ENCODE peak calls at places on chromosomes 12 and 14, in four cellular contexts. G, N, I and H are unnamed samples. For H3K27me3, the result is how much of the 10 kb centered on the place peaks cover.

GRCh38 chr14:97417331-97417730 is 620.1 kb downstream of the VRK1 start:
- DNase-seq in G (no peak), N (no peak), I (no peak), H (no peak)

GRCh38 chr14:68518180-68518579 is 274.7 kb downstream of the ZFP36L1 start:
- DNase-seq in G (no peak), N (no peak), I (no peak), H (no peak)

GRCh38 chr14:68510951-68511726 is 281.7 kb downstream of the ZFP36L1 start:
- DNase-seq in G (no peak), N (no peak), I (no peak), H (no peak)

GRCh38 chr14:104442107-104442551 is 137.4 kb upstream of the C14orf180 start:
- DNase-seq in G (peak), N (peak), I (peak), H (no peak)

GRCh38 chr14:89397569-89397968 is 19.5 kb downstream of the FOXN3 start:
- DNase-seq in G (no peak), N (no peak), I (no peak), H (no peak)

GRCh38 chr12:51393676-51394545 is 2.7 kb upstream of the GALNT6 start:
- DNase-seq in G (no peak), N (peak), I (no peak), H (no peak)

GRCh38 chr14:52829527-52829926 is 38.1 kb upstream of the GNPNAT1 start:
- DNase-seq in G (no peak), N (no peak), I (no peak), H (no peak)

GRCh38 chr14:62592877-62593276 is 452.4 kb downstream of the KCNH5 start:
- DNase-seq in G (no peak), N (no peak), I (no peak), H (no peak)

GRCh38 chr14:61342486-61342885 is 21.1 kb downstream of the PRKCH start:
- DNase-seq in G (no peak), N (no peak), I (no peak), H (no peak)

GRCh38 chr14:96783306-96784224 is 13.6 kb upstream of the VRK1 start:
- DNase-seq in G (peak), N (no peak), I (no peak), H (no peak)

GRCh38 chr14:75513911-75514672 is 8.2 kb upstream of the BATF start:
- DNase-seq in G (no peak), N (no peak), I (no peak), H (no peak)

GRCh38 chr12:112198120-112198733 is 72.9 kb downstream of the TRAFD1 start:
- DNase-seq in G (peak), N (no peak), I (no peak), H (no peak)

GRCh38 chr14:102034301-102034700 is 52.5 kb downstream of the HSP90AA1 start:
- DNase-seq in G (no peak), N (no peak), I (no peak), H (no peak)

GRCh38 chr14:91575469-91576208 is 65.5 kb upstream of the PPP4R3A start:
- DNase-seq in G (no peak), N (no peak), I (no peak), H (no peak)

GRCh38 chr14:92726135-92726932 is 22.1 kb downstream of the LGMN start:
- DNase-seq in G (peak), N (peak), I (peak), H (peak)

GRCh38 chr14:50062438-50063039 is 53.8 kb downstream of the VCPKMT start:
- DNase-seq in G (no peak), N (no peak), I (no peak), H (no peak)

GRCh38 chr14:65095633-65096205 is 6.6 kb downstream of the MAX start:
- DNase-seq in G (peak), N (no peak), I (peak), H (peak)

GRCh38 chr14:47207636-47208035 is 467.8 kb downstream of the MDGA2 start:
- DNase-seq in G (no peak), N (no peak), I (no peak), H (no peak)

GRCh38 chr12:12885060-12885792 is 6.1 kb upstream of the GPRC5A start:
- DNase-seq in G (no peak), N (no peak), I (no peak), H (no peak)

GRCh38 chr14:22671622-22672021 is 27.5 kb upstream of the OR6J1 start:
- DNase-seq in G (no peak), N (no peak), I (no peak), H (no peak)

GRCh38 chr12:58310828-58311273 is 369.5 kb downstream of the ATP23 start:
- DNase-seq in G (no peak), N (no peak), I (no peak), H (no peak)

GRCh38 chr12:26226119-26226518 is 30.7 kb downstream of the SSPN start:
- DNase-seq in G (no peak), N (no peak), I (no peak), H (no peak)

GRCh38 chr14:104404922-104405321 is 174.6 kb upstream of the C14orf180 start:
- DNase-seq in G (peak), N (peak), I (no peak), H (no peak)

GRCh38 chr14:49769581-49770211 is 1.7 kb downstream of the KLHDC2 start:
- DNase-seq in G (no peak), N (no peak), I (no peak), H (no peak)

GRCh38 chr14:52342849-52343606 is 28.9 kb downstream of the PTGER2 start:
- DNase-seq in G (no peak), N (peak), I (no peak), H (no peak)

GRCh38 chr14:73759183-73759713 is 45.1 kb upstream of the PNMA1 start:
- DNase-seq in G (peak), N (no peak), I (peak), H (peak)

GRCh38 chr14:90491221-90491867 is 94.5 kb downstream of the CALM1 start:
- DNase-seq in G (no peak), N (peak), I (peak), H (peak)

GRCh38 chr12:54429014-54429471 is 10.0 kb upstream of the ITGA5 start:
- DNase-seq in G (no peak), N (peak), I (no peak), H (no peak)

GRCh38 chr14:51852541-51852940 is 7.9 kb upstream of the GNG2 start:
- DNase-seq in G (no peak), N (no peak), I (no peak), H (no peak)

GRCh38 chr14:74868739-74869138 is 7.2 kb downstream of the PROX2 start:
- DNase-seq in G (no peak), N (no peak), I (no peak), H (no peak)

GRCh38 chr12:46965137-46965536 is 114.3 kb upstream of the PCED1B start:
- DNase-seq in G (no peak), N (no peak), I (no peak), H (no peak)

GRCh38 chr14:68113328-68113930 is 293.9 kb downstream of the RAD51B start:
- DNase-seq in G (no peak), N (no peak), I (no peak), H (no peak)

GRCh38 chr14:52876311-52876710 is 74.5 kb downstream of the FERMT2 start:
- DNase-seq in G (no peak), N (no peak), I (no peak), H (no peak)

GRCh38 chr14:37457334-37457733 is 137.7 kb downstream of the FOXA1 start:
- DNase-seq in G (no peak), N (no peak), I (no peak), H (no peak)

GRCh38 chr14:98462908-98463307 is 809.1 kb downstream of the BCL11B start:
- DNase-seq in G (no peak), N (no peak), I (no peak), H (no peak)

DNA sequence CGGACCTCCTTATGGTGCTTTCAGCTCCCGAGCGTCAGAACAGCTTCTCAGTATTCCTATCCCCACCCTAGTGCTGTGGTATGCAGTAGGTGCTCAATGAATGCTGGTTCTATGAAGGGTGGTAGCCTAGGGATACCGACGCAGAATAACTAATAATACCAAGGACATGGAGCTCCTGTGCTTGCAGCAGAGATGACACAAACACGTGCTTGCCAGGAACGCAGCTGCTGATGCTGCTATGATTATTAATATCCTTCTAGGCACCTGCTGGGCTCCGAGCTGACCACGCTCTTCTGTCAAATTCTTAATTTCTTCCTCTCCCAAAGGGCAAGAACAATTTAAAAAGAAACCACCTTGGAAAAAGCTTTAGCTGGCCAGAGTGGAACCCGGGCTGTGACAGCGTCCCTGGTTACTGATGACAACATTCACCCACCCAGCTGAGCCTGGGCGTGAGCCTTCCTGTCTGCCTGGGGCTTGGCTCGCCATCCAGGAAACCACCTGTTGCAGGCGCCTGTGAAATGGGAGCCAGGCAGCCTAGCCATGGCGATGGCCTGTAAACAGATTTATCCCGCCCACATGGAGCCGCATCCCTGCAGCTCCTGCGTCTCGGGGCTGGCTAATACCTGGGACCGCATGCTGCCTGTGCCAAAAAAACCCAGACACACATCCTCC is 28.8 kb downstream of the CLMN start:
- DNase-seq in G (peak), N (no peak), I (peak), H (peak)
- H3K27ac ChIP-seq in G (peak), N (peak), I (peak), H (peak)

GRCh38 chr12:5015711-5016492 is 27.8 kb upstream of the KCNA5 start:
- DNase-seq in G (no peak), N (no peak), I (no peak), H (no peak)
- H3K27me3 ChIP-seq in G (under half), N (under half), I (under half), H (under half)

DNA sequence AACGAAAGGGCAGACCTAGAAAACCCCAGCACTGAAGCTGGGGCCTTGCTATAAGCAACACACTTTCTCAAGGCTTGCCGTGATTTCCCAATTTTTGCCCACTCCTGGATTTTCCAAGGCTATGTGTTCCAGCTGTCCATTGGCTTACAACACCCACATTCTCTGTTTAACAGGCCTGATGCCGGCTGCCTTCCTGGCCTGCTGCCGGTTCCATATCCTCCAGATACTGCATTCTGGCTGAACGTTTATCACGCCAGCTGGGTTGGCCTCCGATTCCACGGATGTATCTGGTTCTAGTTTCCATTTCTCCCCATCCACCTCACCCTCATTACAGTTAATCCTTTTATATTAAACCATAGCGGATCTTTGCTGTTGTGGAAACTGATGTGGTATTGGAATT is 1.9 kb upstream of the PCNX1 start:
- DNase-seq in G (no peak), N (no peak), I (no peak), H (peak)
- H3K27ac ChIP-seq in G (peak), N (no peak), I (no peak), H (peak)

GRCh38 chr14:21026988-21027315 is 2.1 kb upstream of the NDRG2 start:
- DNase-seq in G (no peak), N (no peak), I (no peak), H (peak)

GRCh38 chr14:21029917-21030316 is at the start of gene TPPP2:
- DNase-seq in G (no peak), N (no peak), I (no peak), H (no peak)

GRCh38 chr14:21032326-21033154 is 2.1 kb downstream of the RNASE13 start:
- DNase-seq in G (no peak), N (no peak), I (no peak), H (no peak)

GRCh38 chr14:21026251-21026987 is 1.6 kb upstream of the NDRG2 start:
- DNase-seq in G (no peak), N (no peak), I (no peak), H (peak)

GRCh38 chr14:21030531-21030930 is 514 bp downstream of the TPPP2 start:
- DNase-seq in G (no peak), N (no peak), I (no peak), H (no peak)
- H3K27me3 ChIP-seq in G (under half), N (under half), I (under half), H (under half)

DNA sequence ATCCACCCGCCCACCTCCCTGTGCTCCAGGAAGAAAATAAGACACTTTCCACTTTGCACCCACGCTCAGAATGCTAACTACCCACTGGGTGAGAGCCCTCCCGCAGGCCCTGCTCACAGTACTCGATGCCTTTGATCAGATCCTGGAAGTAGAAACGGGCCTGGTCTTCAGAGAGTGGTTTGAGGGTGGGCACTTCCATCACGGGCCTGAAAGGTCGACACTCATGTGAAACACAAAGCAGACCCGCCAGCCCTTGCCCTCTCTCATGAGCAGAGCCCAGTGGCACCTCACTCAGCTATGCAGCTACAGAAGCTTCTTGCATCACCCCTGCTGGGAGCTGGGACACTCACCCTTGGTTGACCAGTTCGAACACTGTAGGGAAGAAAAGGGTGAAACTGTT is 41.1 kb downstream of the CAMKK2 start:
- DNase-seq in G (no peak), N (no peak), I (no peak), H (no peak)
- H3K27ac ChIP-seq in G (no peak), N (no peak), I (no peak), H (no peak)

GRCh38 chr12:114392909-114393308 is 13.0 kb downstream of the TBX5 start:
- DNase-seq in G (no peak), N (no peak), I (no peak), H (no peak)

GRCh38 chr12:114396153-114396868 is 9.6 kb downstream of the TBX5 start:
- DNase-seq in G (no peak), N (no peak), I (no peak), H (no peak)

GRCh38 chr12:114395755-114396152 is 10.2 kb downstream of the TBX5 start:
- DNase-seq in G (no peak), N (no peak), I (no peak), H (no peak)

GRCh38 chr12:114391088-114391487 is 14.9 kb downstream of the TBX5 start:
- DNase-seq in G (no peak), N (no peak), I (no peak), H (no peak)

GRCh38 chr12:114393569-114393968 is 12.4 kb downstream of the TBX5 start:
- DNase-seq in G (no peak), N (no peak), I (no peak), H (no peak)
- H3K27me3 ChIP-seq in G (under half), N (half or more), I (half or more), H (under half)

GRCh38 chr12:128810182-128811127 is 13.3 kb downstream of the SLC15A4 start:
- DNase-seq in G (no peak), N (no peak), I (peak), H (peak)
- H3K27ac ChIP-seq in G (peak), N (no peak), I (peak), H (peak)

DNA sequence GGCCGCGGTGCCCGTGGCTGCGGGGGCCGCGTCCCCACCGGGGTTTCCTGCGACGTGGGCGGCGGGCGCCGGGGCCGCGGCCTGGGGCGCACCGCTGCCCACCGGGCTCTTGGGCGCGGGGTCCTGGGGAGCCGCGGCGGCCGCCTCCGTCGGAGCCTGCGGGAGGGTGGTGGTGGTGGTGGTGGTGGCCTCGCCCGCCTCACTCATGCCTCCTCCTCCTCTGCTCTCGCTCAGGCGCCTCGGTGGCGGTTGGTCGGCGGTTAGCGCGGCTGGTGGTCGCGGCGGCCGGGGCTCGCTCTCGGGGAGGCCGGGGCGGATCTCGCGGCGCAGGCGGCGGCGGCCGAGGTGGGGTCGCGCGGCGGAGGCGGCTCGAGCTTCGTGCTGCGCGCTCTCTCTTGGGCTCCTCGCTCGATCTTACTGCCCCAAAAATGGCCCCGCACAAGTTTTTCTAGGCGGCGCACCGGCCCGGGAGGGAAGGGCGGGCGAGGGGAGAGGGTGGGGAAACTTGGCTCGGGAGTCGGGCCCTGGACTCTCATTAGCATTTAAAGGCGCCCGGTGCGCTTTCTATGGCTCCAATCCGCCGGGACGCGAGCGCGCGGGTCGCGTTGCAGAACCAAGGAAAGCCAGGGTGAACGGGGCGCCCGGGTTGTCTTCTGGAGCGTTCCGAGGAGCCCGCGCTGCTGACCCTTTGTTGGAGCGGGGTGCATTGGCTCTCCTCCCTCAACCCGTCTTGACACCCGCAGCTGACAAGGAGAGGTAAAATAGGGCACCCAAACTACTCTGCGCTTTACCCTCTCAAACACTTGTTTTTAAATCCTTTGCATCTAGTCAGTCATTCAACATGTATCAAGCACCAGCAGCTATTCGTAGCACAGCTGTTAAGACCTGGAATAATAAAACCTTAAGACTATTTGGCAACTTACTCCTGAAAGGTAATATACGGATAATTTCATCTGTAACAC is at the start of gene YBX3:
- DNase-seq in G (peak), N (peak), I (peak), H (peak)
- H3K27me3 ChIP-seq in G (under half), N (under half), I (under half), H (under half)

DNA sequence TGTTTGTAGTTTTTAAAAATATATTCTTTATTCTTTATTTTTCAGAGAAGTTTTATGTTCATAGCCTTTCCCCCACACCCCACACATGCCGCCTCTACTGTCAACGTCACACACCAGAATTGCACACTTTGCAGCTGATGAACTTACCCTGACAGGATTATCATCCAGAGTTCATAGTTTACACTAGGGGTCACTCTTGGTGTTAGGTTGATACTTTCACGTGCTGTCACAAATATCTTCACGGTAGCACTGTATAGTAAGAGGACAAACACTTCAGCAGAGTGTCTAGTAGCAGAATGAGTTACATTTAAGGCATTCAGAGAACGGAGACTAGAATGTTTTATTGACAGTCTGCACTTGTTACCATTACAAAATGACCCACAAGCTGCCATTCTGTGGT is 5.2 kb downstream of the DPPA3 start:
- DNase-seq in G (no peak), N (no peak), I (no peak), H (no peak)
- H3K27ac ChIP-seq in G (no peak), N (no peak), I (no peak), H (no peak)

DNA sequence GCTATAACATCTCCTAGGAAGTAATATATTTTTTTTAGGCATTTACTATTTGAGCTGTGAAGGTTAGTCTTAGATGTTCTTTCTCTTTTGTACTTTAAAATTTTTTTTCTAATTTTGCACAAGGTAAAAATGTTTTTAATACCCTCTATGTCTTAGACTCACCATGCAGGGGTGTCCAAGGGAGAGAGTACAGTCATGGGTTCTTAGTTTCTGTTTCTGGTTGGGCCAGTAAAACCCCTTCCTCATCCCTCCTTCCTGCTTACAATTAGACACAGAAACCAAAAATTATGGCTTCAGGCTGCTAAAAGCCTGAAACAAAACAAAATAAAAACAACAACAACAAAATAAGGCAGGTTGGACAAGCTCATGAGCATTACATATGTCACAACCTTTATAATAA is 193.0 kb downstream of the SYT1 start:
- DNase-seq in G (no peak), N (no peak), I (no peak), H (no peak)
- H3K27me3 ChIP-seq in G (under half), N (under half), I (under half), H (under half)